ENCODE peak calls at places on chromosomes 7 and 10, in ten cellular contexts. One of them, this sample, is unnamed.

GRCh38 chr10:103679096-103679790 is 176.1 kb downstream of the SH3PXD2A start:
- DNase-seq in mucosa of descending colon: no peak
- DNase-seq in fibroblast of lung: no peak
- DNase-seq in Panc1: no peak
- DNase-seq in left ventricle myocardium inferior: no peak
- DNase-seq in AG09309: no peak
- DNase-seq in right lobe of liver: no peak
- DNase-seq in A549: no peak
- DNase-seq in Peyer's patch: no peak
- DNase-seq in dorsolateral prefrontal cortex: no peak
- DNase-seq in this sample: no peak

GRCh38 chr7:127588697-127589482 is 679 bp downstream of the ARF5 start:
- DNase-seq in mucosa of descending colon: peak
- DNase-seq in fibroblast of lung: peak
- DNase-seq in Panc1: no peak
- DNase-seq in left ventricle myocardium inferior: peak
- DNase-seq in AG09309: no peak
- DNase-seq in right lobe of liver: peak
- DNase-seq in A549: peak
- DNase-seq in Peyer's patch: peak
- DNase-seq in dorsolateral prefrontal cortex: peak
- DNase-seq in this sample: peak

GRCh38 chr10:122208616-122209430 is 62.3 kb upstream of the BTBD16 start:
- DNase-seq in mucosa of descending colon: no peak
- DNase-seq in fibroblast of lung: no peak
- DNase-seq in Panc1: no peak
- DNase-seq in left ventricle myocardium inferior: no peak
- DNase-seq in AG09309: no peak
- DNase-seq in right lobe of liver: no peak
- DNase-seq in A549: no peak
- DNase-seq in Peyer's patch: no peak
- DNase-seq in dorsolateral prefrontal cortex: no peak
- DNase-seq in this sample: no peak

GRCh38 chr10:111455776-111456426 is 379.1 kb downstream of the ADRA2A start:
- DNase-seq in mucosa of descending colon: peak
- DNase-seq in fibroblast of lung: no peak
- DNase-seq in Panc1: no peak
- DNase-seq in left ventricle myocardium inferior: no peak
- DNase-seq in AG09309: no peak
- DNase-seq in right lobe of liver: no peak
- DNase-seq in A549: no peak
- DNase-seq in Peyer's patch: no peak
- DNase-seq in dorsolateral prefrontal cortex: no peak
- DNase-seq in this sample: no peak

GRCh38 chr7:85890244-85890811 is 703.5 kb upstream of the SEMA3D start:
- DNase-seq in mucosa of descending colon: no peak
- DNase-seq in fibroblast of lung: peak
- DNase-seq in Panc1: peak
- DNase-seq in left ventricle myocardium inferior: no peak
- DNase-seq in AG09309: peak
- DNase-seq in right lobe of liver: no peak
- DNase-seq in A549: peak
- DNase-seq in Peyer's patch: no peak
- DNase-seq in dorsolateral prefrontal cortex: no peak
- DNase-seq in this sample: peak

GRCh38 chr7:120920588-120920987 is 30.0 kb upstream of the ING3 start:
- DNase-seq in mucosa of descending colon: no peak
- DNase-seq in fibroblast of lung: no peak
- DNase-seq in Panc1: no peak
- DNase-seq in left ventricle myocardium inferior: no peak
- DNase-seq in AG09309: no peak
- DNase-seq in right lobe of liver: no peak
- DNase-seq in A549: no peak
- DNase-seq in Peyer's patch: no peak
- DNase-seq in dorsolateral prefrontal cortex: no peak
- DNase-seq in this sample: no peak

GRCh38 chr10:129956902-129957673 is 7.0 kb downstream of the EBF3 start:
- DNase-seq in mucosa of descending colon: no peak
- DNase-seq in fibroblast of lung: no peak
- DNase-seq in Panc1: no peak
- DNase-seq in left ventricle myocardium inferior: no peak
- DNase-seq in AG09309: no peak
- DNase-seq in right lobe of liver: no peak
- DNase-seq in A549: no peak
- DNase-seq in Peyer's patch: no peak
- DNase-seq in dorsolateral prefrontal cortex: no peak
- DNase-seq in this sample: peak

GRCh38 chr7:31033674-31034073 is 18.4 kb upstream of the ADCYAP1R1 start:
- DNase-seq in mucosa of descending colon: no peak
- DNase-seq in fibroblast of lung: no peak
- DNase-seq in Panc1: no peak
- DNase-seq in left ventricle myocardium inferior: no peak
- DNase-seq in AG09309: no peak
- DNase-seq in right lobe of liver: no peak
- DNase-seq in A549: no peak
- DNase-seq in Peyer's patch: no peak
- DNase-seq in dorsolateral prefrontal cortex: no peak
- DNase-seq in this sample: no peak

GRCh38 chr10:133013478-133013877 is 71.1 kb upstream of the CFAP46 start:
- DNase-seq in mucosa of descending colon: peak
- DNase-seq in fibroblast of lung: no peak
- DNase-seq in Panc1: no peak
- DNase-seq in left ventricle myocardium inferior: peak
- DNase-seq in AG09309: no peak
- DNase-seq in right lobe of liver: no peak
- DNase-seq in A549: no peak
- DNase-seq in Peyer's patch: no peak
- DNase-seq in dorsolateral prefrontal cortex: no peak
- DNase-seq in this sample: no peak

GRCh38 chr7:70674268-70675025 is 457.5 kb upstream of the GALNT17 start:
- DNase-seq in mucosa of descending colon: no peak
- DNase-seq in fibroblast of lung: no peak
- DNase-seq in Panc1: no peak
- DNase-seq in left ventricle myocardium inferior: no peak
- DNase-seq in AG09309: no peak
- DNase-seq in right lobe of liver: no peak
- DNase-seq in A549: no peak
- DNase-seq in Peyer's patch: no peak
- DNase-seq in dorsolateral prefrontal cortex: no peak
- DNase-seq in this sample: no peak

GRCh38 chr7:79504607-79505389 is 51.3 kb upstream of the MAGI2 start:
- DNase-seq in mucosa of descending colon: no peak
- DNase-seq in fibroblast of lung: no peak
- DNase-seq in Panc1: no peak
- DNase-seq in left ventricle myocardium inferior: no peak
- DNase-seq in AG09309: no peak
- DNase-seq in right lobe of liver: no peak
- DNase-seq in A549: peak
- DNase-seq in Peyer's patch: no peak
- DNase-seq in dorsolateral prefrontal cortex: no peak
- DNase-seq in this sample: peak

GRCh38 chr7:158192184-158192835 is 395.3 kb downstream of the PTPRN2 start:
- DNase-seq in mucosa of descending colon: no peak
- DNase-seq in fibroblast of lung: no peak
- DNase-seq in Panc1: no peak
- DNase-seq in left ventricle myocardium inferior: no peak
- DNase-seq in AG09309: no peak
- DNase-seq in right lobe of liver: no peak
- DNase-seq in A549: no peak
- DNase-seq in Peyer's patch: no peak
- DNase-seq in dorsolateral prefrontal cortex: no peak
- DNase-seq in this sample: no peak

GRCh38 chr7:16604054-16604453 is 41.5 kb downstream of the ANKMY2 start:
- DNase-seq in mucosa of descending colon: peak
- DNase-seq in fibroblast of lung: peak
- DNase-seq in Panc1: no peak
- DNase-seq in left ventricle myocardium inferior: no peak
- DNase-seq in AG09309: no peak
- DNase-seq in right lobe of liver: no peak
- DNase-seq in A549: peak
- DNase-seq in Peyer's patch: no peak
- DNase-seq in dorsolateral prefrontal cortex: no peak
- DNase-seq in this sample: peak
- TF ChIP-seq CTCF in mucosa of descending colon: no peak
- TF ChIP-seq CTCF in fibroblast of lung: peak
- TF ChIP-seq CTCF in Panc1: peak
- TF ChIP-seq CTCF in left ventricle myocardium inferior: peak
- TF ChIP-seq CTCF in AG09309: peak
- TF ChIP-seq CTCF in right lobe of liver: peak
- TF ChIP-seq CTCF in A549: peak
- TF ChIP-seq CTCF in Peyer's patch: peak
- TF ChIP-seq CTCF in dorsolateral prefrontal cortex: peak
- TF ChIP-seq CTCF in this sample: peak

DNA sequence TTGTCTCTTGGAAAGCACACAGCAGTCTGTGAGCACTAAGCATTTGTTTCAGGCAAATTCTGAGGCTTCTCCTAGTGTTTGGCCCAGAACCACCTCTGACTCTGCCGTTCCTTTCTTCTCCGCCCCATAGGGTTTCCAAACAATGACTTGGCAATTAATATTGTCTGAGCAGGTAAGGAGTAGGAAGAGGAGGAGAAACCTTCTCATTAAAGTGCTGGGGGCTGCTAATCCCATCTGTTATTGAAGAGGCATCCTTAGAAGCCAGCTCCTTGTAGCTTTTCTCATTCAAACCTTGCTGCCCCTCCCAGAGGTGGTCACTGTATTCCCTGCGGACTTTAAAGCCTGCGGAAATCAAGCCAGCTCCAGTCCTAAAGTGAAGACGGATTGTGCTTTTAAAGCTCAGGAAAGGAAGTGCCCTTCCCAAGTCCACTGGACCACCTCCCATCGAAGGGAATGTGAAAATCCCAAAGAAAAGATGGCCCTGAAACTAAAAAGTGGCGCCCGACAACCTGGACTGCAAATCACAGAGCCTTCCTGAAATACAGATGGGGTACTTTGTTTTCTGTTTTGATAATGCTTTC is 1.5 kb upstream of the NKX1-2 start:
- DNase-seq in mucosa of descending colon: no peak
- DNase-seq in fibroblast of lung: no peak
- DNase-seq in Panc1: no peak
- DNase-seq in left ventricle myocardium inferior: no peak
- DNase-seq in AG09309: no peak
- DNase-seq in right lobe of liver: no peak
- DNase-seq in A549: no peak
- DNase-seq in Peyer's patch: no peak
- DNase-seq in dorsolateral prefrontal cortex: no peak
- DNase-seq in this sample: no peak
- H3K4me3 ChIP-seq in mucosa of descending colon: no peak
- H3K4me3 ChIP-seq in fibroblast of lung: no peak
- H3K4me3 ChIP-seq in Panc1: no peak
- H3K4me3 ChIP-seq in left ventricle myocardium inferior: no peak
- H3K4me3 ChIP-seq in AG09309: no peak
- H3K4me3 ChIP-seq in right lobe of liver: no peak
- H3K4me3 ChIP-seq in A549: no peak
- H3K4me3 ChIP-seq in Peyer's patch: no peak
- H3K4me3 ChIP-seq in dorsolateral prefrontal cortex: no peak
- H3K4me3 ChIP-seq in this sample: no peak

GRCh38 chr7:87933953-87934698 is at the start of gene ADAM22:
- DNase-seq in mucosa of descending colon: peak
- DNase-seq in fibroblast of lung: peak
- DNase-seq in Panc1: peak
- DNase-seq in left ventricle myocardium inferior: peak
- DNase-seq in AG09309: peak
- DNase-seq in right lobe of liver: peak
- DNase-seq in A549: peak
- DNase-seq in Peyer's patch: peak
- DNase-seq in dorsolateral prefrontal cortex: peak
- DNase-seq in this sample: peak
- TF ChIP-seq CTCF in mucosa of descending colon: no peak
- TF ChIP-seq CTCF in fibroblast of lung: no peak
- TF ChIP-seq CTCF in Panc1: no peak
- TF ChIP-seq CTCF in left ventricle myocardium inferior: no peak
- TF ChIP-seq CTCF in AG09309: no peak
- TF ChIP-seq CTCF in right lobe of liver: no peak
- TF ChIP-seq CTCF in A549: no peak
- TF ChIP-seq CTCF in Peyer's patch: no peak
- TF ChIP-seq CTCF in dorsolateral prefrontal cortex: peak
- TF ChIP-seq CTCF in this sample: no peak

GRCh38 chr7:45576249-45576929 is 2.2 kb downstream of the ADCY1 start:
- DNase-seq in mucosa of descending colon: no peak
- DNase-seq in fibroblast of lung: no peak
- DNase-seq in Panc1: no peak
- DNase-seq in left ventricle myocardium inferior: no peak
- DNase-seq in AG09309: no peak
- DNase-seq in right lobe of liver: no peak
- DNase-seq in A549: no peak
- DNase-seq in Peyer's patch: no peak
- DNase-seq in dorsolateral prefrontal cortex: no peak
- DNase-seq in this sample: peak

GRCh38 chr7:45574521-45575500 is 643 bp downstream of the ADCY1 start:
- DNase-seq in mucosa of descending colon: no peak
- DNase-seq in fibroblast of lung: peak
- DNase-seq in Panc1: no peak
- DNase-seq in left ventricle myocardium inferior: peak
- DNase-seq in AG09309: no peak
- DNase-seq in right lobe of liver: no peak
- DNase-seq in A549: peak
- DNase-seq in Peyer's patch: no peak
- DNase-seq in dorsolateral prefrontal cortex: no peak
- DNase-seq in this sample: peak

GRCh38 chr7:45573636-45574470 is at the start of gene ADCY1:
- DNase-seq in mucosa of descending colon: no peak
- DNase-seq in fibroblast of lung: no peak
- DNase-seq in Panc1: no peak
- DNase-seq in left ventricle myocardium inferior: peak
- DNase-seq in AG09309: no peak
- DNase-seq in right lobe of liver: no peak
- DNase-seq in A549: no peak
- DNase-seq in Peyer's patch: no peak
- DNase-seq in dorsolateral prefrontal cortex: no peak
- DNase-seq in this sample: no peak

GRCh38 chr7:45578022-45578421 is 3.9 kb downstream of the ADCY1 start:
- DNase-seq in mucosa of descending colon: no peak
- DNase-seq in fibroblast of lung: no peak
- DNase-seq in Panc1: no peak
- DNase-seq in left ventricle myocardium inferior: no peak
- DNase-seq in AG09309: no peak
- DNase-seq in right lobe of liver: no peak
- DNase-seq in A549: no peak
- DNase-seq in Peyer's patch: no peak
- DNase-seq in dorsolateral prefrontal cortex: no peak
- DNase-seq in this sample: no peak

DNA sequence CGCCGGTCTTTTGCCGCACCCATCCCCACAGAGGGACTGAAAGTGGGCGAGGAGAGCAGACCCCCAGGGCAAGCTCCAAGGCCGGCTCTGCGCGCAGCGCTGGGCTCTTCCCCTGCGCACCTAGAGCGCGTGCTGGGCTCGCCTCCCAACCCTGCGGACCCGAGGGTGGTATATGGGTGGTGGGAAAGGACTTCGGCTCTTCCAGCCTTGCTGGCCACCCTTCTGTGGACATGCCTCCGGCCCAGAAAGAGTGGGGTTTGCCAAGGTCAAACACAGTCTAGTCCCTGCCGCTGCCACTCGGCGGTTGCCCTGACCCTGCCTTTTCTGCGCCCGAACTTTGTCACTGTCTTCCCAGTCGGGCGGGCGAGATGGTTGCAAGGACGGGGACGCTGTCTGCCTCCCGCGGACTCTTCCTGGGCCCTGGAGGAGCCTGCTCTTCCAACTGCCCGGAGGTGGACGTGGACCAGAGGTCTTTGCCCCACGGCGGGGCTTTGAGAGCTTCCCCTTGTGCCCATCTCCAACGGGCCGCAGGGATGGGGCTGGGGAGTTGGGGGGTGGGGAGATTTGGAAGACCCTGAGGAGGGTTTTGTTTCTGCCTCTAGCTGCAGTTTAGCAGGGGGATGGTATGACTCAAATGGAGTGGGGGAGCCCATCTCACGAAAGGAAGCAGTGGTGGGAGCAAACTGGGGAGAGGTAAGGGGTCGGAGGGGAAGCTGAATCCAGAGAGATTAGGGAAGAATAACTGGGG is 1.5 kb downstream of the ADCY1 start:
- DNase-seq in mucosa of descending colon: no peak
- DNase-seq in fibroblast of lung: no peak
- DNase-seq in Panc1: no peak
- DNase-seq in left ventricle myocardium inferior: no peak
- DNase-seq in AG09309: no peak
- DNase-seq in right lobe of liver: no peak
- DNase-seq in A549: no peak
- DNase-seq in Peyer's patch: no peak
- DNase-seq in dorsolateral prefrontal cortex: no peak
- DNase-seq in this sample: no peak
- H3K4me3 ChIP-seq in mucosa of descending colon: no peak
- H3K4me3 ChIP-seq in fibroblast of lung: no peak
- H3K4me3 ChIP-seq in Panc1: no peak
- H3K4me3 ChIP-seq in left ventricle myocardium inferior: peak
- H3K4me3 ChIP-seq in AG09309: no peak
- H3K4me3 ChIP-seq in right lobe of liver: peak
- H3K4me3 ChIP-seq in A549: peak
- H3K4me3 ChIP-seq in Peyer's patch: peak
- H3K4me3 ChIP-seq in dorsolateral prefrontal cortex: peak
- H3K4me3 ChIP-seq in this sample: no peak

This sample was measured in cardiac fibroblast.